ENCODE peak calls at places on chromosomes 11 and 22, in five cellular contexts. P is NCI-H1930, K is heart left ventricle, B is tibial nerve, R is choroid plexus epithelial cell. M is an unnamed sample.

GRCh38 chr11:94130589-94131362 is 2.1 kb downstream of the PANX1 start:
- DNase-seq in P (no peak), K (no peak), R (peak; percentile 94), B (no peak), M (no peak)

GRCh38 chr11:119148855-119149370 is at the start of gene ABCG4:
- DNase-seq in R (peak; percentile 9), K (peak; percentile 76), B (no peak), P (no peak), M (no peak)

GRCh38 chr11:2579315-2580060 is 120.3 kb downstream of the KCNQ1OT1 start:
- DNase-seq in R (no peak), P (no peak), K (peak; percentile 60), B (peak; percentile 9), M (peak; percentile 48)

GRCh38 chr11:20821046-20821445 is 151.7 kb downstream of the NELL1 start:
- DNase-seq in K (no peak), B (no peak), P (no peak), R (no peak), M (no peak)

GRCh38 chr11:47617417-47617809 is 23.2 kb upstream of the C1QTNF4 start:
- DNase-seq in R (peak; percentile 84), P (no peak), B (no peak), K (no peak), M (no peak)

GRCh38 chr22:42342426-42343135 is 72.1 kb upstream of the TCF20 start:
- DNase-seq in B (no peak), K (no peak), P (no peak), R (no peak), M (no peak)

GRCh38 chr11:34536056-34536455 is 22.5 kb upstream of the ELF5 start:
- DNase-seq in R (no peak), P (no peak), B (no peak), K (no peak), M (no peak)

GRCh38 chr11:28470180-28470579 is 362.0 kb downstream of the METTL15 start:
- DNase-seq in R (no peak), P (no peak), B (no peak), K (no peak), M (no peak)

GRCh38 chr11:74755395-74755995 is 6.8 kb downstream of the RNF169 start:
- DNase-seq in R (peak; percentile 30), B (no peak), P (no peak), K (no peak), M (no peak)

GRCh38 chr11:31557991-31558390 is 48.4 kb downstream of the ELP4 start:
- DNase-seq in P (no peak), R (peak; percentile 56), K (no peak), B (no peak), M (no peak)

GRCh38 chr11:64971421-64972233 is at the start of gene MAJIN:
- DNase-seq in B (no peak), P (peak; percentile 90), R (peak; percentile 82), K (peak; percentile 97), M (peak; percentile 87)